ENCODE peak calls at places on chromosomes 2 and 18, in seven cellular contexts. J is H1, U is K562, X is GM12878, R is HCT116, K is HepG2, B is SK-N-SH. P is an unnamed sample.

GRCh38 chr18:76445275-76445674 is 49.8 kb downstream of the ZNF516 start:
- DNase-seq in J (no peak), U (no peak), X (no peak), R (no peak), K (no peak), B (no peak), P (no peak)

GRCh38 chr2:15667579-15668556 is 76.2 kb downstream of the DDX1 start:
- DNase-seq in J (no peak), U (no peak), X (no peak), R (no peak), K (no peak), B (no peak), P (no peak)

GRCh38 chr2:240733803-240734495 is 42.3 kb downstream of the AQP12A start:
- DNase-seq in J (no peak), U (no peak), X (no peak), R (no peak), K (no peak), B (no peak), P (no peak)

GRCh38 chr18:3599235-3599634 is 149.3 kb downstream of the TGIF1 start:
- DNase-seq in J (no peak), U (no peak), X (no peak), R (no peak), K (no peak), B (no peak), P (no peak)

GRCh38 chr2:96760986-96761832 is 507 bp downstream of the CNNM4 start:
- DNase-seq in J (no peak), U (peak), X (no peak), R (no peak), K (peak), B (no peak), P (no peak)

GRCh38 chr2:10900216-10901109 is 11.3 kb upstream of the KCNF1 start:
- DNase-seq in J (no peak), U (peak), X (no peak), R (peak), K (peak), B (peak), P (no peak)

GRCh38 chr2:62505109-62505508 is 886 bp downstream of the TMEM17 start:
- DNase-seq in J (no peak), U (peak), X (no peak), R (no peak), K (no peak), B (no peak), P (no peak)

GRCh38 chr2:4110273-4110672 is 406.9 kb downstream of the DCDC2C start:
- DNase-seq in J (no peak), U (no peak), X (no peak), R (no peak), K (no peak), B (no peak), P (no peak)

GRCh38 chr2:96103388-96103705 is 13.0 kb downstream of the ADRA2B start:
- DNase-seq in J (no peak), U (no peak), X (no peak), R (no peak), K (no peak), B (peak), P (no peak)

GRCh38 chr2:64263315-64263714 is 119.1 kb upstream of the PELI1 start:
- DNase-seq in J (no peak), U (no peak), X (no peak), R (no peak), K (no peak), B (no peak), P (no peak)
- TF ChIP-seq JUND in J (no peak), U (no peak), X (no peak), R (no peak), K (no peak), B (peak), P (no peak)

DNA sequence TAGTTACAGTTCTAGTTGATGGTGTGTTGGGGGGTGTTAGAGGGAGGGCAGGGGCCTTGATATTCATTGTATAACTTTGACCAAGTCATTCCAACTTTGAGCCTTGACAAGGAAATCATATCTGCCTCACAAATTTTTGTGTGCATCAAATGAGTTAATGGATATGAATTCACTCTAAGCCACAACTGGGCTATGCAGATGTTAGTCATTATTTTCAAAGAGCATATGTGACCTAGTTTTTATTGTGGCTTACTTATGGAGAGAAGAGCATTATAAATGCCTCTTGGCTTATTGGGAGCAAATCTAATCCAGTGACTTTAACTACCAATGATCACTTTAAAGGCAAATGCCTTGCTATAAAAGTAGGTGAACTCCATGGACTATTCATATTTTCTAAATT is 250.2 kb downstream of the LPIN1 start:
- DNase-seq in J (no peak), U (no peak), X (no peak), R (no peak), K (no peak), B (no peak), P (no peak)
- TF ChIP-seq JUND in J (no peak), U (no peak), X (no peak), R (no peak), K (no peak), B (no peak), P (no peak)

DNA sequence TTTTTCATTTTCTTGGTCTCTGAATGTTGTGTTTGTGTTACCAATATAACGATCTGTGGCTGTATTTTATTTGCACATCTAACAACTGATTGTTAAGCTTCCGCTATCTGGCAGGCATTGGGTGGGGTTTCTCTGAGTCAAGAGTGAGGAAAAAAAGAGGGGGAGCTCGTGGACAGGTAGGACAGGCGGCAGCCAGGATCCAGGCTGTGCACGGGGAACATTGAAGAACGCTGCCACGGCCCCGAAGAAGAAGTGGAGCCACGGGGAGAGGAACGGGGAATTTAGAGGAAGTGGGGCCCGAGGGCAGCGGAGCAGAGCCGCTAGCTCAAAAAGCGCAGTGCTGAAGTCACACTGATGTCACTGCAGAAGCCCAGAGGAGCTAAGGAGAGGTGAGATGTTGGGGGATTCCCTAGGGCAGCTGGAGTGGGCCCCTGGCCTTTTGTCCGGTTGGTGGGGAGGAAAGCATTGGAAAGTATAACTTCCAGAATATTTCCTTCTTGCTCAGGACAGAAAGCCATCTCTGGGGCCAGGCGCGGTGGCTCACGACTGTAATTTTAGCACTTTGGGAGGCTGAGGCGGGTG is 20.9 kb upstream of the DNMT3A start:
- DNase-seq in J (no peak), U (no peak), X (peak), R (no peak), K (no peak), B (peak), P (no peak)
- TF ChIP-seq JUND in J (no peak), U (no peak), X (peak), R (no peak), K (no peak), B (no peak), P (no peak)

DNA sequence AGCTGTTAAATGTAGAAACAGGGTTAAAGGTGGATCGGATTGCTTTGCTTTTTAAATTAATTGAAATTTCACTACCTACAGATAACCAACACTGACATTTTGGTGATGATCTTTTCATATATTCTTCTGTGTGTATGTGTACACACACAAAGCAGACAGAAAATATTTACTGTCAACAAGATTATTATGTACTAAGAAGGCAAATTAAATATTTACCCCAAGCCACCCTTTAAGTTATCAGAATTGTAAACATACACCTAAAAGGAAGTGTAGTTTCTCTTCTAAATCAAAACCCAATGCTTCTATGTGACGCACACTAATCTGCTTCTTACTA is 98.7 kb downstream of the GAREM1 start:
- DNase-seq in J (no peak), U (no peak), X (no peak), R (no peak), K (no peak), B (no peak), P (peak)
- TF ChIP-seq JUND in J (no peak), U (no peak), X (no peak), R (no peak), K (no peak), B (no peak), P (no peak)

GRCh38 chr18:53385889-53386288 is 838.6 kb downstream of the MBD2 start:
- DNase-seq in J (no peak), U (no peak), X (no peak), R (no peak), K (no peak), B (no peak), P (no peak)

GRCh38 chr18:53380063-53380639 is 844.3 kb downstream of the MBD2 start:
- DNase-seq in J (no peak), U (peak), X (peak), R (peak), K (peak), B (peak), P (peak)

DNA sequence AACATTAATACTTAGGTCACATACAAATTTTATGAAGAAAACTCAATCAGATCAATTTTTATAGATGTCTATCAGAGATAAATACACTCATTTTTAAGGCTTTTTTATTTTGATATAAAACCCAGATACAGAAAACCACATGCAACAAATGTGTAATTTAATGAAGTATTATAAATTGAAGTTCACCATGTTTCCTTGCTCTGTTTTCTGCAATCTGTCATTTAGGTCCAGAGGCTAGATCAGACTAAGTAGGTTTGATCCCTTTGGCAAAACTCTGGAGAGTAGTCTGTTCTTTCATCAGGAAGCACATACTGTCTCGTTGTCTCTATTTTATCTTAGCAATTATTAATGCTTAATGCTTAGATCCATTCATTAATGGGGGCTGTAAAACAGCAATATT is 841.6 kb downstream of the MBD2 start:
- DNase-seq in J (no peak), U (no peak), X (no peak), R (no peak), K (no peak), B (peak), P (no peak)
- TF ChIP-seq JUND in J (no peak), U (no peak), X (no peak), R (no peak), K (no peak), B (no peak), P (no peak)

GRCh38 chr2:168453404-168453803 is 2.7 kb upstream of the CERS6 start:
- DNase-seq in J (no peak), U (no peak), X (no peak), R (no peak), K (no peak), B (no peak), P (no peak)

GRCh38 chr2:168455692-168456525 is at the start of gene CERS6:
- DNase-seq in J (peak), U (peak), X (peak), R (peak), K (peak), B (peak), P (peak)

GRCh38 chr2:168456526-168457176 is 579 bp downstream of the CERS6 start:
- DNase-seq in J (no peak), U (peak), X (no peak), R (no peak), K (peak), B (peak), P (peak)

GRCh38 chr2:168452781-168453180 is 3.3 kb upstream of the CERS6 start:
- DNase-seq in J (no peak), U (no peak), X (no peak), R (no peak), K (no peak), B (no peak), P (no peak)

GRCh38 chr2:168454737-168455691 is 1.1 kb upstream of the CERS6 start:
- DNase-seq in J (no peak), U (no peak), X (no peak), R (no peak), K (peak), B (no peak), P (no peak)
- TF ChIP-seq JUND in J (no peak), U (no peak), X (no peak), R (no peak), K (no peak), B (no peak), P (no peak)

GRCh38 chr2:44087714-44088092 is 81.0 kb upstream of the PPM1B start:
- DNase-seq in J (no peak), U (no peak), X (no peak), R (no peak), K (peak), B (no peak), P (no peak)
- TF ChIP-seq JUND in J (no peak), U (no peak), X (no peak), R (no peak), K (no peak), B (no peak), P (no peak)

DNA sequence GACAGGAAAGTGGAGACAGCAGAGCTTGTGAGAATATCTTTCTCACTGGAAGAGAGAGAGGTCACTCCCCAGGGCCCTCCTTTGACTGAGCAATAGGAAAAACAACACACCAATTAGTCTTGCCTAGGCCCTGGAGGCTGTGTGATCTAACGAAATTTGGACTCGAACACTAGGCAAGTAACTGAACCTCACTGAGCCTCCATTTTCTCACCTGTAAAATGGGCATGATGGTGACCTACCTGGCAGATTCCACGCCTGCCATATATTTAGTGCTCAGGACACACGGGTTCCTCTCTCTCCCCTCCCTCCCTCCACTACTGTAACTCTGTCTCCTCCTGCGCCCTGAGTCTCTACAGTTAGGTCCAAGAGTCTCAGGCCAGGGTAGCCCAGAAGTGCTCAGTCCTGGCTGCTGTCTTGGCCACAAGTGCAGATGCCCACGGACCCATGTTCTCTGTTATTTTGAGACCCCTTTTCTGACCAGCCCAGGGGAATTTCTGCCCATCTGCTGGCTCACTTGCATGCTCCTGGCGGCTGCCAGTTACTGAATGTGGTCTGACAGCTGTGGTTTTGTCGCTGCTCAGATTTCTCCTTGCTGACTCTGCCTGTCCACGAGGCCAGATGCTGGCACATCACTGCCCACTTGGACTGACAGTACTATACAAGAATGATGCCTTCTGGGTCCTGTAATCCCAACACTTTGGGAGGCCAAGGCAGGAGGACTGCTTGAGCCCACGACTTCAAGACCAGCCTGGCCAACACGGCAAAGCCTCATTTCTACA is 9.6 kb upstream of the GIGYF2 start:
- DNase-seq in J (no peak), U (no peak), X (no peak), R (no peak), K (no peak), B (no peak), P (no peak)
- TF ChIP-seq JUND in J (no peak), U (no peak), X (no peak), R (no peak), K (no peak), B (no peak), P (no peak)

GRCh38 chr2:77721593-77721992 is 199.4 kb upstream of the LRRTM4 start:
- DNase-seq in J (no peak), U (no peak), X (no peak), R (no peak), K (no peak), B (no peak), P (no peak)
- TF ChIP-seq JUND in J (no peak), U (no peak), X (no peak), R (no peak), K (no peak), B (no peak), P (no peak)

GRCh38 chr2:17441055-17441771 is 77.0 kb downstream of the RAD51AP2 start:
- DNase-seq in J (no peak), U (peak), X (no peak), R (no peak), K (no peak), B (no peak), P (no peak)
- TF ChIP-seq JUND in J (no peak), U (no peak), X (no peak), R (no peak), K (no peak), B (no peak), P (no peak)